ENCODE peak calls at places on chromosomes 11 and 22, in four cellular contexts. W is suprapubic skin, J is spleen, F is sigmoid colon. Q is an unnamed sample.

GRCh38 chr11:71080239-71081097 is 171.9 kb downstream of the SHANK2 start:
- DNase-seq in F (peak), J (no peak), W (peak), Q (peak)

GRCh38 chr22:39493759-39494158 is 8.3 kb upstream of the MIEF1 start:
- DNase-seq in F (no peak), J (no peak), W (no peak), Q (no peak)

GRCh38 chr11:19018901-19019300 is 41.6 kb downstream of the MRGPRX2 start:
- DNase-seq in F (no peak), W (no peak), J (no peak), Q (no peak)

GRCh38 chr22:48154943-48155240 is 1392.4 kb downstream of the TBC1D22A start:
- DNase-seq in W (no peak), F (no peak), J (no peak), Q (no peak)

GRCh38 chr11:100876826-100877545 is 189.9 kb downstream of the ARHGAP42 start:
- DNase-seq in J (no peak), W (no peak), F (no peak), Q (no peak)

GRCh38 chr11:1073261-1073724 is 1.4 kb upstream of the MUC2 start:
- DNase-seq in W (peak), J (peak), F (peak), Q (no peak)

GRCh38 chr22:50703726-50704509 is 31.3 kb downstream of the SHANK3 start:
- DNase-seq in W (peak), F (peak), J (peak), Q (no peak)

GRCh38 chr22:24559471-24559870 is 3.7 kb downstream of the SNRPD3 start:
- DNase-seq in F (no peak), J (peak), W (no peak), Q (no peak)

GRCh38 chr22:23565288-23565941 is 14.7 kb downstream of the IGLL1 start:
- DNase-seq in W (peak), J (peak), F (peak), Q (peak)

GRCh38 chr22:24937114-24937513 is 9.4 kb downstream of the LHFPL7 start:
- DNase-seq in F (no peak), W (no peak), J (no peak), Q (peak)

GRCh38 chr11:57094206-57094940 is 87.4 kb upstream of the LRRC55 start:
- DNase-seq in F (no peak), W (no peak), J (no peak), Q (no peak)

GRCh38 chr11:63763506-63764200 is 4.9 kb downstream of the ZFTA start:
- DNase-seq in J (no peak), F (peak), W (no peak), Q (peak)

GRCh38 chr11:5288108-5288911 is 13.4 kb downstream of the OR51B4 start:
- DNase-seq in W (no peak), F (no peak), J (no peak), Q (no peak)

GRCh38 chr22:46775789-46776485 is 13.5 kb downstream of the TBC1D22A start:
- DNase-seq in J (peak), F (no peak), W (peak), Q (no peak)

GRCh38 chr11:125939081-125939521 is 6.7 kb upstream of the VSIG10L2 start:
- DNase-seq in F (no peak), J (peak), W (peak), Q (no peak)

GRCh38 chr22:30310881-30311771 is 15.6 kb downstream of the TBC1D10A start:
- DNase-seq in W (peak), J (no peak), F (peak), Q (no peak)

GRCh38 chr11:8382436-8383053 is 118.9 kb upstream of the LMO1 start:
- DNase-seq in J (no peak), F (no peak), W (no peak), Q (no peak)

DNA sequence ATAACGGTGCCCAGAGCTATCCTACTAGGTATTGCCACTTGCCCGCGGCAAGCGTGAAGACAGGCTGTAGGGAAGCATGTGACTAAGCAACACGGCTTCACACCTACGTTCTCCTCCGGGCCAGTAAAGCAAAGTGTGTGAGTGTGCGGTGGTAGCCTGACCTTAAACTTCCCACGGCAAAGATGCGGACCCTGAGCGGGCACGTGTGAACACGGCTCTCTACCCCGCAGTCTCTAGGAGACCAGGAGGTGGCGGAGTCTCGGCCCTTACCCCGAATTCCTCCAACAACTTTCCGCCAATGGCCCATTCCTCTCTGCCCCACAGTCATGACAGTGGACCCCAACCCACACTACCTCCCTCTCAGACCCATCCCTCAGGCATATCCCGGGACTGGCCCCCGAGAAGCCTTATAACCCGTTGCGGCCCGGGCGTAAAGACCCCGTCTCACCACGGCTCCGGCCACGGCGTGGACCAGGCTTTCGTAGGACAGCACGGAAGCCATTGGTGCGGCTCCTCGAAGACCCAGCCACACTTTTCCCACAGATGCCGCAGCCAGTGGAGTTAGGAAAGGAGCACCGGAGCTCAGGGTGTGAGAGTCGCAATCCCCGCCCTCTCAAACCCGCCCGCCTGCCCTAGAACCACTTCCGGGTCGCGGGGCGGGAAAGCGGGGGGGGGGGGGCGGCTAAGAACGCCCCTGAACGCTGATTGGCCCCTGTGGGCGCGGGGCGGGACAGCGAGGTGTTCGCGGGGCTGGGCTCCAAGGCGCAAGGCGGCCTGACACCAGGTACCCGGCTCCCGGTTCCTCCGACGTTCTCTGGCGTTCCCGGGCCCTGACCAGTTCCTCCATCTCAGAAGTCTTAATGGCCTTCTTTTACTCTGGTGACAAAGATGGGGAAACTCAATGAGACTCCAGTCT is at the start of gene SLC25A17:
- DNase-seq in J (peak), W (peak), F (peak), Q (peak)
- TF ChIP-seq POLR2AphosphoS5 in J (peak), W (no peak), F (peak), Q (peak)

GRCh38 chr11:132123449-132123848 is 753.0 kb downstream of the NTM start:
- DNase-seq in J (no peak), W (no peak), F (no peak), Q (no peak)
- TF ChIP-seq POLR2AphosphoS5 in J (no peak), W (no peak), F (no peak), Q (no peak)

DNA sequence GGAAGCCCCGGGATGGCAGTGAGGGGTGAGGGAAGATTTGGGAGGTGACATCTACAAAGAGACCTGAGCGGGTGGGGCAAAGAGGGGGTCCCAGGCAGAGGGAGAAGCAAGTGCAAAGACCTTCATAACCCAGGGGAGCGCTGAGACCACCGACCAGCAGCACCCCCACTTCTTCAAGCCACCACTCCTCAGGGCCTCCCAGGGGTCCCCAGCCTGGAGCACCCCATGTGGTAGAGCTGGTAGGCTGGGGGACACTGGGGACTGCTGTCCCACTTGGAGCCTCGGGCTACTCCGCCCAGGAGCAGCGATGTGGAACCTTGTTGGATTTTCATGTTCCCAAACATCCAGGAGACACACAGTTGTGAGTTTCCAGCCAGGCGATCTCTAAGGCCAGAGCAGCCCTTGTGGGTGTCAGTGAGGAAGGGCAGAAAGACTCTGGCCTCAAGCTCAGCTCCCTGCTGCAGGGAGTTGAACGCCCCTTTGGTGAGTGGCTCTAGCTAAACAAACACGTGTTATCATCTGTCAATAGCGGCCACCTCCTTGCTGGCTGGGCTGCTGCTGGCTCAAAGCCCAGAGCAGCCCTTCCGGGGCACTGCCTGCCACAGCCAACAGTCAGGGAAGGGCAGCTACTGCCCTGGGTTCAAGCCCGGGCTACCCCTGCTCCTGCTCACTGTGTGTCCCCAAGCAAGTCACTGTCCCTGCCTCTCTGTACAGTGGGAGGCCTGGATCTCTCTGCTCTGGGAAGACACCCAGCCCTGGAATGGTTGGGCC is 25.7 kb upstream of the CHKA start:
- DNase-seq in J (no peak), W (no peak), F (no peak), Q (peak)
- TF ChIP-seq POLR2AphosphoS5 in J (peak), W (no peak), F (no peak), Q (no peak)

GRCh38 chr11:75380716-75381420 is 18.4 kb upstream of the RPS3 start:
- DNase-seq in W (no peak), F (peak), J (peak), Q (no peak)

GRCh38 chr11:75386912-75387311 is 12.4 kb upstream of the RPS3 start:
- DNase-seq in W (no peak), F (peak), J (no peak), Q (no peak)

GRCh38 chr11:75387742-75388294 is 11.5 kb upstream of the RPS3 start:
- DNase-seq in F (no peak), J (no peak), W (no peak), Q (no peak)

GRCh38 chr11:75383246-75383645 is 16.1 kb upstream of the RPS3 start:
- DNase-seq in F (no peak), W (no peak), J (peak), Q (no peak)

DNA sequence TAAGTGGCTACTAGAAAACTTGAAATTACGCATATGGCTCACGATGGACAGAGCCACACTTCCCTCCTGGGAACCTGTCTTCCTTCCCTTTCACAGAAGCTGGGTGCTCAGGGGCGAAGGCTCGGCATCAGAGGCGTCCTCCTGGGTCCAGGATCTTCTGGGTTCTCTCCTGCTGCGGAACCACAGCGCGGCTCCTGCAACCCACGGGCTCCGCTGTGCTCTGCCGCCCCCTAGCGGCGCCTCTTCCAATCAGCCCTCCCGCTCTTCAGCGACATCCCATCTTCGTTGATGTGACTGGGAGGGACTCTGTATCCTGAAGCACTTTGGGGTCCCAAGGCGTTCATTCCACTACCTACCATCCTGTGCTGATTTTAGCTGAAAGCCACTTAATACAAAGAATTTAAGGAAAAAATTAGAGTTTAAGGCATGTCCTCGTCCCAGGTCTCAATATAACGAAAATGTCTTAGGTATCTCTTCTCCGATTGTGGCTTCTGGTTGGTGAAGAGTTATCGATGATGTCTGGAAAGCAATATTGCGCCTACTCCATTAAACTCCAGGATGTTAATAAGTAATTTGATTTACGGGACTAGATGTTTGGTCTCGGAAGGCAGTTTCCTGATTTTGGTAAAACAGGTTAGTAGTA is 14.8 kb upstream of the RPS3 start:
- DNase-seq in F (peak), J (peak), W (peak), Q (peak)
- TF ChIP-seq POLR2AphosphoS5 in F (no peak), J (peak), W (no peak), Q (no peak)

GRCh38 chr11:130337281-130338089 is 22.8 kb upstream of the ZBTB44 start:
- DNase-seq in F (no peak), W (no peak), J (no peak), Q (no peak)
- TF ChIP-seq POLR2AphosphoS5 in F (no peak), W (no peak), J (no peak), Q (no peak)

DNA sequence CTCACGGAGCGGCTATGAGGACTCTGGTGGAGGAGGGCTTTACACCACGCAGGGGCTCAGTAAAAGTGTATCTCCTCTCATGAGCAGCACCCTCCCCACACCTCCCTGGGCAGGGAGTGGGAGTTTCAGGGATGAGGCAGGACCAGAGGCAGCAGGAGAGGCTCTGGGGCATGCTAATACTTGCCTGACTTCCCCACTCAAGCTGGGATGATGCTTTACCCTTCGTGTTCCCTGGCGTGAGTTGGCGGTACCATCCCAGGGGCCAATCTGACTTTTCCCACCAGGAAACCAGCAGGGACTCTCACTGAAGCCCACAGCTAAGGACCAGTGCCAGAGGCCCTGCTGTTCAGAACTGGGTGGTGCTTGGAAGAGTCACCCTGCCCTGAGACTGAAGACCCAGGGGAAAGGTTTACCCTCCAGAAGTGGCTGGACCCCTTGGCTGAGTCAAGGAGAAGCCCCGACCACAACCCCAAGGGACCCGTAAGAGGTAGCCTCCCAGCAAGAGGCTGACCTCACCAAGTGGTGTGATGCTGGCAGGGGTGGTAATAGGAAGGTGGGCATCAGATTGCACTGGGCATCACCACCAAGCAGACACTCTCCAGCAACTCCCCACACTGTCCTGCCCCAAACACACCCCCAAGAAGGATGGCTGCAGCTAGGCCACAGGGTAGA is 65.6 kb downstream of the THAP12 start:
- DNase-seq in F (no peak), W (no peak), J (no peak), Q (no peak)
- TF ChIP-seq POLR2AphosphoS5 in F (no peak), W (no peak), J (no peak), Q (no peak)